ENCODE peak calls at places on chromosomes 11 and 22, in four cellular contexts. One of them, this sample, is unnamed.

GRCh38 chr11:113001709-113002108 is 40.5 kb downstream of the NCAM1 start:
- DNase-seq in mucosa of gallbladder: no peak
- DNase-seq in NCI-H2029 treated with DMSO at 0.1 percent for 48 hours: peak
- DNase-seq in stimulated activated CD8-positive, alpha-beta memory T cell treated with anti-CD3 and anti-CD28 coated beads, Interleukin-4, amount 100 ng/mL, for 4 hours: no peak
- DNase-seq in this sample: peak

GRCh38 chr11:119309953-119310681 is 6.8 kb downstream of the MCAM start:
- DNase-seq in mucosa of gallbladder: no peak
- DNase-seq in NCI-H2029 treated with DMSO at 0.1 percent for 48 hours: no peak
- DNase-seq in stimulated activated CD8-positive, alpha-beta memory T cell treated with anti-CD3 and anti-CD28 coated beads, Interleukin-4, amount 100 ng/mL, for 4 hours: no peak
- DNase-seq in this sample: no peak

GRCh38 chr22:43154887-43155536 is 3.7 kb downstream of the TSPO start:
- DNase-seq in mucosa of gallbladder: no peak
- DNase-seq in NCI-H2029 treated with DMSO at 0.1 percent for 48 hours: no peak
- DNase-seq in stimulated activated CD8-positive, alpha-beta memory T cell treated with anti-CD3 and anti-CD28 coated beads, Interleukin-4, amount 100 ng/mL, for 4 hours: no peak
- DNase-seq in this sample: no peak

GRCh38 chr11:79068356-79068755 is 372.5 kb downstream of the TENM4 start:
- DNase-seq in mucosa of gallbladder: no peak
- DNase-seq in NCI-H2029 treated with DMSO at 0.1 percent for 48 hours: no peak
- DNase-seq in stimulated activated CD8-positive, alpha-beta memory T cell treated with anti-CD3 and anti-CD28 coated beads, Interleukin-4, amount 100 ng/mL, for 4 hours: no peak
- DNase-seq in this sample: no peak

GRCh38 chr22:44172370-44173108 is 8.2 kb upstream of the PARVG start:
- DNase-seq in mucosa of gallbladder: peak
- DNase-seq in NCI-H2029 treated with DMSO at 0.1 percent for 48 hours: peak
- DNase-seq in stimulated activated CD8-positive, alpha-beta memory T cell treated with anti-CD3 and anti-CD28 coated beads, Interleukin-4, amount 100 ng/mL, for 4 hours: no peak
- DNase-seq in this sample: peak

GRCh38 chr22:37021710-37022482 is 2.4 kb downstream of the MPST start:
- DNase-seq in mucosa of gallbladder: no peak
- DNase-seq in NCI-H2029 treated with DMSO at 0.1 percent for 48 hours: no peak
- DNase-seq in stimulated activated CD8-positive, alpha-beta memory T cell treated with anti-CD3 and anti-CD28 coated beads, Interleukin-4, amount 100 ng/mL, for 4 hours: no peak
- DNase-seq in this sample: no peak

GRCh38 chr11:19546325-19546724 is 166.3 kb upstream of the NAV2 start:
- DNase-seq in mucosa of gallbladder: no peak
- DNase-seq in NCI-H2029 treated with DMSO at 0.1 percent for 48 hours: no peak
- DNase-seq in stimulated activated CD8-positive, alpha-beta memory T cell treated with anti-CD3 and anti-CD28 coated beads, Interleukin-4, amount 100 ng/mL, for 4 hours: no peak
- DNase-seq in this sample: no peak

GRCh38 chr11:34495724-34496377 is 17.7 kb downstream of the ELF5 start:
- DNase-seq in mucosa of gallbladder: no peak
- DNase-seq in NCI-H2029 treated with DMSO at 0.1 percent for 48 hours: no peak
- DNase-seq in stimulated activated CD8-positive, alpha-beta memory T cell treated with anti-CD3 and anti-CD28 coated beads, Interleukin-4, amount 100 ng/mL, for 4 hours: no peak
- DNase-seq in this sample: no peak

GRCh38 chr22:19329454-19329853 is 37.9 kb upstream of the CLTCL1 start:
- DNase-seq in mucosa of gallbladder: no peak
- DNase-seq in NCI-H2029 treated with DMSO at 0.1 percent for 48 hours: no peak
- DNase-seq in stimulated activated CD8-positive, alpha-beta memory T cell treated with anti-CD3 and anti-CD28 coated beads, Interleukin-4, amount 100 ng/mL, for 4 hours: no peak
- DNase-seq in this sample: no peak

GRCh38 chr11:70539360-70540095 is 141.2 kb downstream of the CTTN start:
- DNase-seq in mucosa of gallbladder: no peak
- DNase-seq in NCI-H2029 treated with DMSO at 0.1 percent for 48 hours: no peak
- DNase-seq in stimulated activated CD8-positive, alpha-beta memory T cell treated with anti-CD3 and anti-CD28 coated beads, Interleukin-4, amount 100 ng/mL, for 4 hours: no peak
- DNase-seq in this sample: no peak

GRCh38 chr11:93652161-93652597 is 9.3 kb upstream of the CEP295 start:
- DNase-seq in mucosa of gallbladder: peak
- DNase-seq in NCI-H2029 treated with DMSO at 0.1 percent for 48 hours: peak
- DNase-seq in stimulated activated CD8-positive, alpha-beta memory T cell treated with anti-CD3 and anti-CD28 coated beads, Interleukin-4, amount 100 ng/mL, for 4 hours: no peak
- DNase-seq in this sample: peak

GRCh38 chr11:28447226-28447625 is 339.0 kb downstream of the METTL15 start:
- DNase-seq in mucosa of gallbladder: no peak
- DNase-seq in NCI-H2029 treated with DMSO at 0.1 percent for 48 hours: no peak
- DNase-seq in stimulated activated CD8-positive, alpha-beta memory T cell treated with anti-CD3 and anti-CD28 coated beads, Interleukin-4, amount 100 ng/mL, for 4 hours: no peak
- DNase-seq in this sample: no peak

GRCh38 chr11:61671527-61671926 is 8.7 kb upstream of the DAGLA start:
- DNase-seq in mucosa of gallbladder: no peak
- DNase-seq in NCI-H2029 treated with DMSO at 0.1 percent for 48 hours: no peak
- DNase-seq in stimulated activated CD8-positive, alpha-beta memory T cell treated with anti-CD3 and anti-CD28 coated beads, Interleukin-4, amount 100 ng/mL, for 4 hours: no peak
- DNase-seq in this sample: peak

GRCh38 chr11:16226245-16226644 is 130.1 kb downstream of the SOX6 start:
- DNase-seq in mucosa of gallbladder: peak
- DNase-seq in NCI-H2029 treated with DMSO at 0.1 percent for 48 hours: peak
- DNase-seq in stimulated activated CD8-positive, alpha-beta memory T cell treated with anti-CD3 and anti-CD28 coated beads, Interleukin-4, amount 100 ng/mL, for 4 hours: no peak
- DNase-seq in this sample: peak

GRCh38 chr11:8913961-8914660 is 3.1 kb downstream of the AKIP1 start:
- DNase-seq in mucosa of gallbladder: peak
- DNase-seq in NCI-H2029 treated with DMSO at 0.1 percent for 48 hours: peak
- DNase-seq in stimulated activated CD8-positive, alpha-beta memory T cell treated with anti-CD3 and anti-CD28 coated beads, Interleukin-4, amount 100 ng/mL, for 4 hours: no peak
- DNase-seq in this sample: peak

GRCh38 chr11:125499563-125499962 is 3.5 kb upstream of the FEZ1 start:
- DNase-seq in mucosa of gallbladder: no peak
- DNase-seq in NCI-H2029 treated with DMSO at 0.1 percent for 48 hours: no peak
- DNase-seq in stimulated activated CD8-positive, alpha-beta memory T cell treated with anti-CD3 and anti-CD28 coated beads, Interleukin-4, amount 100 ng/mL, for 4 hours: no peak
- DNase-seq in this sample: no peak

GRCh38 chr22:23152238-23153114 is 7.2 kb downstream of the RAB36 start:
- DNase-seq in mucosa of gallbladder: no peak
- DNase-seq in NCI-H2029 treated with DMSO at 0.1 percent for 48 hours: no peak
- DNase-seq in stimulated activated CD8-positive, alpha-beta memory T cell treated with anti-CD3 and anti-CD28 coated beads, Interleukin-4, amount 100 ng/mL, for 4 hours: no peak
- DNase-seq in this sample: no peak

GRCh38 chr11:9210922-9211320 is 54.2 kb downstream of the DENND5A start:
- DNase-seq in mucosa of gallbladder: no peak
- DNase-seq in NCI-H2029 treated with DMSO at 0.1 percent for 48 hours: no peak
- DNase-seq in stimulated activated CD8-positive, alpha-beta memory T cell treated with anti-CD3 and anti-CD28 coated beads, Interleukin-4, amount 100 ng/mL, for 4 hours: no peak
- DNase-seq in this sample: no peak

GRCh38 chr22:19689408-19689807 is 24.9 kb upstream of the SEPTIN5 start:
- DNase-seq in mucosa of gallbladder: no peak
- DNase-seq in NCI-H2029 treated with DMSO at 0.1 percent for 48 hours: no peak
- DNase-seq in stimulated activated CD8-positive, alpha-beta memory T cell treated with anti-CD3 and anti-CD28 coated beads, Interleukin-4, amount 100 ng/mL, for 4 hours: no peak
- DNase-seq in this sample: no peak

GRCh38 chr22:26894766-26895485 is 237.5 kb downstream of the MIAT start:
- DNase-seq in mucosa of gallbladder: peak
- DNase-seq in NCI-H2029 treated with DMSO at 0.1 percent for 48 hours: no peak
- DNase-seq in stimulated activated CD8-positive, alpha-beta memory T cell treated with anti-CD3 and anti-CD28 coated beads, Interleukin-4, amount 100 ng/mL, for 4 hours: no peak
- DNase-seq in this sample: peak

GRCh38 chr11:112805658-112806057 is 155.6 kb upstream of the NCAM1 start:
- DNase-seq in mucosa of gallbladder: peak
- DNase-seq in NCI-H2029 treated with DMSO at 0.1 percent for 48 hours: peak
- DNase-seq in stimulated activated CD8-positive, alpha-beta memory T cell treated with anti-CD3 and anti-CD28 coated beads, Interleukin-4, amount 100 ng/mL, for 4 hours: no peak
- DNase-seq in this sample: peak

GRCh38 chr11:43508511-43508918 is 149.8 kb downstream of the TTC17 start:
- DNase-seq in mucosa of gallbladder: no peak
- DNase-seq in NCI-H2029 treated with DMSO at 0.1 percent for 48 hours: no peak
- DNase-seq in stimulated activated CD8-positive, alpha-beta memory T cell treated with anti-CD3 and anti-CD28 coated beads, Interleukin-4, amount 100 ng/mL, for 4 hours: no peak
- DNase-seq in this sample: no peak

GRCh38 chr22:50269573-50270301 is 443 bp downstream of the MAPK11 start:
- DNase-seq in mucosa of gallbladder: no peak
- DNase-seq in NCI-H2029 treated with DMSO at 0.1 percent for 48 hours: no peak
- DNase-seq in stimulated activated CD8-positive, alpha-beta memory T cell treated with anti-CD3 and anti-CD28 coated beads, Interleukin-4, amount 100 ng/mL, for 4 hours: no peak
- DNase-seq in this sample: no peak

GRCh38 chr11:65503923-65504670 is 5.3 kb downstream of the MALAT1 start:
- DNase-seq in mucosa of gallbladder: no peak
- DNase-seq in NCI-H2029 treated with DMSO at 0.1 percent for 48 hours: peak
- DNase-seq in stimulated activated CD8-positive, alpha-beta memory T cell treated with anti-CD3 and anti-CD28 coated beads, Interleukin-4, amount 100 ng/mL, for 4 hours: no peak
- DNase-seq in this sample: no peak

GRCh38 chr11:114586797-114587196 is 8.8 kb downstream of the NXPE4 start:
- DNase-seq in mucosa of gallbladder: no peak
- DNase-seq in NCI-H2029 treated with DMSO at 0.1 percent for 48 hours: no peak
- DNase-seq in stimulated activated CD8-positive, alpha-beta memory T cell treated with anti-CD3 and anti-CD28 coated beads, Interleukin-4, amount 100 ng/mL, for 4 hours: no peak
- DNase-seq in this sample: no peak

GRCh38 chr11:27660171-27660570 is 40.1 kb downstream of the BDNF start:
- DNase-seq in mucosa of gallbladder: no peak
- DNase-seq in NCI-H2029 treated with DMSO at 0.1 percent for 48 hours: no peak
- DNase-seq in stimulated activated CD8-positive, alpha-beta memory T cell treated with anti-CD3 and anti-CD28 coated beads, Interleukin-4, amount 100 ng/mL, for 4 hours: no peak
- DNase-seq in this sample: no peak

GRCh38 chr11:113874096-113874919 is 1.1 kb downstream of the USP28 start:
- DNase-seq in mucosa of gallbladder: no peak
- DNase-seq in NCI-H2029 treated with DMSO at 0.1 percent for 48 hours: no peak
- DNase-seq in stimulated activated CD8-positive, alpha-beta memory T cell treated with anti-CD3 and anti-CD28 coated beads, Interleukin-4, amount 100 ng/mL, for 4 hours: no peak
- DNase-seq in this sample: no peak

GRCh38 chr11:72789493-72790131 is 4.2 kb downstream of the STARD10 start:
- DNase-seq in mucosa of gallbladder: no peak
- DNase-seq in NCI-H2029 treated with DMSO at 0.1 percent for 48 hours: no peak
- DNase-seq in stimulated activated CD8-positive, alpha-beta memory T cell treated with anti-CD3 and anti-CD28 coated beads, Interleukin-4, amount 100 ng/mL, for 4 hours: no peak
- DNase-seq in this sample: no peak

GRCh38 chr11:68003846-68004550 is at the start of gene UNC93B1:
- DNase-seq in mucosa of gallbladder: peak
- DNase-seq in NCI-H2029 treated with DMSO at 0.1 percent for 48 hours: no peak
- DNase-seq in stimulated activated CD8-positive, alpha-beta memory T cell treated with anti-CD3 and anti-CD28 coated beads, Interleukin-4, amount 100 ng/mL, for 4 hours: peak
- DNase-seq in this sample: peak

This sample was measured in NCI-H510A treated with DMSO at 0.1 percent for 48 hours.